ENCODE peak calls at places on chromosomes 12 and 14, in ten cellular contexts. U is stimulated activated CD4-positive, alpha-beta T cell treated with anti-CD3 and anti-CD28 coated beads, Interleukin-4, amount 100 ng/mL, for 4 hours; L is sigmoid colon; H is GM12864; M is dermis microvascular lymphatic vessel endothelial cell; C is activated naive CD4-positive, alpha-beta T cell; K is naive B cell; Y is T follicular helper cell; D is MM.1S; Z is kidney. Q is an unnamed sample.

GRCh38 chr14:101045511-101045910 is 142.0 kb upstream of the RTL1 start:
- DNase-seq in U (no peak), L (no peak), H (no peak), M (no peak), C (no peak), K (no peak), Y (no peak), D (no peak), Z (no peak), Q (no peak)

GRCh38 chr12:70393787-70394519 is 27.9 kb downstream of the KCNMB4 start:
- DNase-seq in U (no peak), L (no peak), H (no peak), M (no peak), C (no peak), K (no peak), Y (no peak), D (no peak), Z (no peak), Q (no peak)

GRCh38 chr12:49959570-49960473 is 1.9 kb upstream of the AQP5 start:
- DNase-seq in U (no peak), L (no peak), H (no peak), M (no peak), C (no peak), K (no peak), Y (no peak), D (no peak), Z (peak), Q (no peak)

GRCh38 chr12:75977590-75977951 is 54.0 kb downstream of the PHLDA1 start:
- DNase-seq in U (no peak), L (no peak), H (no peak), M (no peak), C (no peak), K (no peak), Y (no peak), D (no peak), Z (no peak), Q (no peak)

GRCh38 chr14:100979780-100980179 is 76.3 kb upstream of the RTL1 start:
- DNase-seq in U (no peak), L (no peak), H (no peak), M (no peak), C (no peak), K (no peak), Y (no peak), D (no peak), Z (no peak), Q (no peak)

GRCh38 chr14:104392396-104393198 is 187.0 kb upstream of the C14orf180 start:
- DNase-seq in U (no peak), L (no peak), H (no peak), M (no peak), C (no peak), K (no peak), Y (no peak), D (no peak), Z (peak), Q (no peak)

GRCh38 chr12:56020437-56021189 is at the start of gene IKZF4:
- DNase-seq in U (no peak), L (peak), H (no peak), M (no peak), C (no peak), K (no peak), Y (no peak), D (no peak), Z (peak), Q (no peak)

GRCh38 chr14:90970167-90970600 is 90.3 kb downstream of the RPS6KA5 start:
- DNase-seq in U (no peak), L (no peak), H (no peak), M (no peak), C (no peak), K (no peak), Y (no peak), D (no peak), Z (no peak), Q (peak)

GRCh38 chr12:120740871-120741270 is 15.2 kb downstream of the ACADS start:
- DNase-seq in U (no peak), L (no peak), H (no peak), M (no peak), C (no peak), K (no peak), Y (no peak), D (no peak), Z (peak), Q (no peak)

GRCh38 chr12:106861984-106862894 is 87.8 kb downstream of the RIC8B start:
- DNase-seq in U (no peak), L (no peak), H (no peak), M (no peak), C (no peak), K (no peak), Y (no peak), D (no peak), Z (no peak), Q (no peak)

GRCh38 chr12:93943766-93944165 is 204.6 kb upstream of the PLXNC1 start:
- DNase-seq in U (no peak), L (no peak), H (no peak), M (no peak), C (no peak), K (no peak), Y (no peak), D (no peak), Z (no peak), Q (no peak)

GRCh38 chr14:22375321-22375930 is 213.6 kb downstream of the DAD1 start:
- DNase-seq in U (no peak), L (no peak), H (no peak), M (peak), C (no peak), K (peak), Y (no peak), D (peak), Z (no peak), Q (no peak)

GRCh38 chr14:105146976-105147700 is 21.4 kb downstream of the JAG2 start:
- DNase-seq in U (no peak), L (peak), H (no peak), M (no peak), C (no peak), K (no peak), Y (no peak), D (no peak), Z (peak), Q (no peak)

GRCh38 chr12:46963977-46964376 is 115.4 kb upstream of the PCED1B start:
- DNase-seq in U (no peak), L (no peak), H (no peak), M (no peak), C (no peak), K (no peak), Y (no peak), D (no peak), Z (no peak), Q (no peak)

GRCh38 chr12:28253175-28253641 is 63.0 kb downstream of the CCDC91 start:
- DNase-seq in U (peak), L (no peak), H (peak), M (no peak), C (no peak), K (no peak), Y (no peak), D (peak), Z (no peak), Q (no peak)

GRCh38 chr12:34033628-34034296 is 11.5 kb downstream of the ALG10 start:
- DNase-seq in U (no peak), L (no peak), H (no peak), M (peak), C (no peak), K (peak), Y (no peak), D (peak), Z (no peak), Q (no peak)

GRCh38 chr12:110316861-110317260 is 35.8 kb downstream of the ATP2A2 start:
- DNase-seq in U (no peak), L (no peak), H (no peak), M (no peak), C (no peak), K (no peak), Y (no peak), D (no peak), Z (no peak), Q (peak)

GRCh38 chr14:50622978-50623377 is 45.1 kb downstream of the SAV1 start:
- DNase-seq in U (no peak), L (no peak), H (no peak), M (no peak), C (no peak), K (no peak), Y (no peak), D (no peak), Z (no peak), Q (no peak)

GRCh38 chr12:30106204-30106603 is 322.5 kb upstream of the TMTC1 start:
- DNase-seq in U (no peak), L (no peak), H (no peak), M (no peak), C (no peak), K (no peak), Y (no peak), D (no peak), Z (no peak), Q (no peak)

GRCh38 chr12:108605000-108605689 is 7.3 kb upstream of the TMEM119 start:
- DNase-seq in U (no peak), L (no peak), H (no peak), M (no peak), C (no peak), K (no peak), Y (no peak), D (no peak), Z (no peak), Q (no peak)

GRCh38 chr14:57464013-57464730 is 29.5 kb downstream of the CCDC198 start:
- DNase-seq in U (no peak), L (no peak), H (no peak), M (no peak), C (no peak), K (no peak), Y (no peak), D (no peak), Z (no peak), Q (no peak)

GRCh38 chr12:131356485-131356884 is 354.4 kb upstream of the SFSWAP start:
- DNase-seq in U (no peak), L (no peak), H (no peak), M (no peak), C (no peak), K (no peak), Y (no peak), D (no peak), Z (no peak), Q (no peak)

GRCh38 chr14:35386673-35387125 is 17.9 kb downstream of the NFKBIA start:
- DNase-seq in U (no peak), L (no peak), H (no peak), M (no peak), C (no peak), K (no peak), Y (no peak), D (no peak), Z (peak), Q (no peak)

GRCh38 chr12:54195736-54196347 is 7.1 kb upstream of the SMUG1 start:
- DNase-seq in U (no peak), L (no peak), H (no peak), M (no peak), C (no peak), K (no peak), Y (no peak), D (no peak), Z (no peak), Q (peak)

GRCh38 chr14:55840821-55841220 is 260.8 kb downstream of the KTN1 start:
- DNase-seq in U (no peak), L (no peak), H (no peak), M (no peak), C (no peak), K (no peak), Y (no peak), D (no peak), Z (no peak), Q (no peak)

GRCh38 chr12:53659011-53659551 is 16.8 kb downstream of the ATP5MC2 start:
- DNase-seq in U (no peak), L (no peak), H (no peak), M (peak), C (no peak), K (no peak), Y (no peak), D (no peak), Z (no peak), Q (no peak)

GRCh38 chr14:20624495-20625070 is 16.9 kb downstream of the OR6S1 start:
- DNase-seq in U (peak), L (peak), H (peak), M (no peak), C (no peak), K (peak), Y (peak), D (no peak), Z (peak), Q (peak)

GRCh38 chr12:117277875-117278274 is 83.6 kb downstream of the NOS1 start:
- DNase-seq in U (no peak), L (no peak), H (no peak), M (no peak), C (no peak), K (no peak), Y (no peak), D (no peak), Z (no peak), Q (no peak)

Q was measured in GM06990.